ENCODE peak calls at places on chromosomes 16 and 17, in seven cellular contexts. E is IMR-90, R is heart right ventricle, N is kidney, C is H1, S is cardiac muscle cell, A is prostate gland. D is an unnamed sample.
A peak's percentile ranks its signal among the peaks of the same experiment; 100 is the strongest.

GRCh38 chr17:81517339-81518112 is 4.9 kb upstream of the ACTG1 start:
- DNase-seq in E (no peak), R (peak; percentile 14), N (peak; percentile 83), C (peak; percentile 56), S (peak; percentile 14), A (no peak), D (no peak)

GRCh38 chr16:2835638-2836493 is 5.8 kb downstream of the ZG16B start:
- DNase-seq in E (peak; percentile 98), R (no peak), N (peak; percentile 88), C (no peak), S (peak; percentile 15), A (peak; percentile 74), D (no peak)

GRCh38 chr16:84228321-84228838 is 11.4 kb downstream of the KCNG4 start:
- DNase-seq in E (peak; percentile 89), R (peak; percentile 80), N (peak; percentile 92), C (peak; percentile 66), S (no peak), A (no peak), D (no peak)

GRCh38 chr17:1986783-1987451 is 38.2 kb downstream of the RTN4RL1 start:
- DNase-seq in E (no peak), R (no peak), N (no peak), C (no peak), S (no peak), A (no peak), D (no peak)

GRCh38 chr17:34782271-34782670 is 179.0 kb downstream of the CCT6B start:
- DNase-seq in E (no peak), R (no peak), N (no peak), C (no peak), S (no peak), A (no peak), D (no peak)

GRCh38 chr17:75996665-75997590 is 3.7 kb upstream of the CDK3 start:
- DNase-seq in E (peak; percentile 58), R (no peak), N (peak; percentile 66), C (no peak), S (peak; percentile 32), A (no peak), D (no peak)

GRCh38 chr17:28057731-28058246 is 15.3 kb downstream of the NLK start:
- DNase-seq in E (peak; percentile 83), R (no peak), N (no peak), C (no peak), S (no peak), A (no peak), D (no peak)

GRCh38 chr16:82136956-82137818 is 32.8 kb downstream of the MPHOSPH6 start:
- DNase-seq in E (no peak), R (no peak), N (no peak), C (no peak), S (no peak), A (no peak), D (no peak)

DNA sequence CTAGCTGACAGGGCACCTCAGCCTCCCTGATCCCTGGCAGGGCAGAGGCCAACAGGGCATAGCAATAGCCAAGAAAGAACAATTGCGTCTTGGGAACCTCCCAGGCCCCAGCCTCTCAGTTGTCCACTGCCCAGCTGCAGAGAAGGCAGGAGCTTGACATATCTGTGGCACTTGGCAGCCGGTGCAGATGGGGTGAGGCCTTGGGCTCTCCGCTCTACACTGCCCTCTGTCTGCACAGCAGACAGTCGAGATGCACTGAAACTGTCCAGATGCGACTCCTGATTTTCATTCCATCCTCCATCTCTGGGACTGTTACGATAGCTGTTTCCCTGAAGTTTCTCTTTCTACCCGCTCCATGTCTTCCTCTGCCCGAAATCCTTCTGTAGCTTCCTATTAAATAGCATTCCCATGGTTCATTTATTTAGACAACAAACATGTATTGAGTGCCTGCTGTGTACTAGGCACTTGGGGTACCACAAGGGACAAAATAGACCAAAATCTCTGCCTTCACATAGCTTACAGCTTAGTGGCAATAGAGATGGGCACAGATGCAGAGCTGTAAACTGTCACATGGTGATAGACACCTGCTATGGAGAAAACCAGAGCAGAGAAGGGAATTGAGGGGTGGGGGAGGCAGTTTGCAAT is 3.3 kb downstream of the POLR3E start:
- DNase-seq in E (peak; percentile 62), R (peak; percentile 57), N (no peak), C (peak; percentile 67), S (peak; percentile 65), A (peak; percentile 46), D (no peak)
- H3K27ac ChIP-seq in E (no peak overlapping the region), R (no peak overlapping the region), N (no peak overlapping the region), C (no peak overlapping the region), S (no peak overlapping the region), A (no peak overlapping the region), D (no peak overlapping the region)

GRCh38 chr16:56822966-56823739 is 41.9 kb upstream of the SLC12A3 start:
- DNase-seq in E (no peak), R (no peak), N (no peak), C (no peak), S (no peak), A (no peak), D (no peak)
- H3K36me3 ChIP-seq in E (peaks cover 23% of the 10 kb centered on the region), R (no peaks in the 10 kb centered on the region), N (peaks cover 4% of the 10 kb centered on the region), C (peaks cover 21% of the 10 kb centered on the region), S (peaks cover 24% of the 10 kb centered on the region), A (no peaks in the 10 kb centered on the region), D (peaks cover 21% of the 10 kb centered on the region)

GRCh38 chr17:78466786-78467715 is 88.6 kb downstream of the PGS1 start:
- DNase-seq in E (no peak), R (no peak), N (no peak), C (no peak), S (no peak), A (no peak), D (no peak)
- H3K4me3 ChIP-seq in E (no peak overlapping the region), R (no peak overlapping the region), N (no peak overlapping the region), C (no peak overlapping the region), S (no peak overlapping the region), A (no peak overlapping the region), D (no peak overlapping the region)

DNA sequence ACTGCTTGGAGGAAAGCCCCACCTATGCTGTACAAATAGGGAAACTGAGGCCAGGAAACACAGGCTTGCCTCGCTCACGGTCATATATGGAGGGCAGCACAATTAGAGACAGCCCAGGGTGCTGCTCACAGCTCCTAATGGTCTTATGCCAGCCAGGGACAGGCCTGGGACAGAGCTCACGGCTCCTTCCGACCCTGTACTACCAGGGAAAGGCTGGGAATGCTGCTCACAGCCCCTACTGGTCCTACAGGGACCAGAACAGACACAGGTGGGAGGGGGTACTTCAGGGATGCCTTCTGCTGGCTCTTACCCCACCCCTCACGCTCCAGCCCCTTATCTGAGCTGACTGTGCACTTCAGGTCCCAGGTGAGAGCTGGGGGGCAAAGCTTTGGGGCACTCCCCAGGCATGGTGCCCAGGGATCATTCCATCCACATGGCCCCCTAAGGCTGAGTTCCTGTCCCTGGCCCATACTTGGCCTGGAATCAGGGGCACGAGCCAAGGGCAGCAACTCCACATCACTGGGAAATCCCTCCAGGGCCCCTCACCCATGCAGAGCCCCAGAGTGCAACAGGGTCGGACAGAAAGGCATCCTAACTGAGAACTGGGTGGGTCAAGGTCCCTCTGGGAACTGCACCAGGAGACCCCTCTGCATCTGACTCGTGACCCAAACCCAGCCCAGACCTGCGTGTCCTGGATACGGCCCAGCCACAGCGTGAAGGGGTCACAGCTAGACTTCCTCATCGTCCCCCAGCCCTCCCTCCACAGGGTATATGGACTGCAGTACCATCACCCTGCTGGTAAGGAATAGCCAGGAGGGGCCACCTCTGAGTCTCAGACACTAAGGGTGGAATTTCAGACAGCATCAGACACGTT is 5.9 kb downstream of the RHBDF1 start:
- DNase-seq in E (no peak), R (peak; percentile 17), N (peak; percentile 60), C (no peak), S (no peak), A (no peak), D (no peak)
- H3K27ac ChIP-seq in E (no peak overlapping the region), R (no peak overlapping the region), N (no peak overlapping the region), C (no peak overlapping the region), S (no peak overlapping the region), A (no peak overlapping the region), D (no peak overlapping the region)

DNA sequence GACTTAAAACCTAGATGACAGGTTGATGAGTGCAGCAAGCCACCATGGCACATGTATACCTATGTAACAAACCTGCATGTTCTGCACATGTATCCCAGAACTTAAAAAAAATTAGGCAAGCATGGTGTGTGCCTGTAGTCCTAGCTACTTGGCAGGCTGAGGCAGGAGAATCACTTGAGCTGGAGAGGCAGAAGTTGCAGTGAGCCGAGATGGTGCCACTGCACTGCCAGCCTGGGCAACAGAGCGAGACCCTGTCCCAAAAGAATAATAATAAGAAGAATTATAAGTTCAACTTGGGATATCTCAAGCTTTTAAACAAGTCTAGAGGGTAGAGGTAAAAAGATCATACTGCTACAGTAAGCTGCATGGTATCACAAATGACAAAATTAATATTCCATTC is 9.8 kb downstream of the CDC6 start:
- DNase-seq in E (no peak), R (no peak), N (no peak), C (no peak), S (no peak), A (no peak), D (no peak)
- H3K36me3 ChIP-seq in E (peaks cover 2% of the 10 kb centered on the region), R (no peaks in the 10 kb centered on the region), N (no peaks in the 10 kb centered on the region), C (peaks cover 88% of the 10 kb centered on the region), S (peaks cover 14% of the 10 kb centered on the region), A (no peaks in the 10 kb centered on the region), D (no peaks in the 10 kb centered on the region)

GRCh38 chr16:30740364-30741251 is 7.6 kb upstream of the PHKG2 start:
- DNase-seq in E (peak; percentile 55), R (peak; percentile 76), N (peak; percentile 96), C (no peak), S (no peak), A (peak; percentile 97), D (peak; percentile 16)
- H3K4me3 ChIP-seq in E (no peak overlapping the region), R (no peak overlapping the region), N (peak overlapping the region; percentile 2), C (no peak overlapping the region), S (no peak overlapping the region), A (no peak overlapping the region), D (no peak overlapping the region)

DNA sequence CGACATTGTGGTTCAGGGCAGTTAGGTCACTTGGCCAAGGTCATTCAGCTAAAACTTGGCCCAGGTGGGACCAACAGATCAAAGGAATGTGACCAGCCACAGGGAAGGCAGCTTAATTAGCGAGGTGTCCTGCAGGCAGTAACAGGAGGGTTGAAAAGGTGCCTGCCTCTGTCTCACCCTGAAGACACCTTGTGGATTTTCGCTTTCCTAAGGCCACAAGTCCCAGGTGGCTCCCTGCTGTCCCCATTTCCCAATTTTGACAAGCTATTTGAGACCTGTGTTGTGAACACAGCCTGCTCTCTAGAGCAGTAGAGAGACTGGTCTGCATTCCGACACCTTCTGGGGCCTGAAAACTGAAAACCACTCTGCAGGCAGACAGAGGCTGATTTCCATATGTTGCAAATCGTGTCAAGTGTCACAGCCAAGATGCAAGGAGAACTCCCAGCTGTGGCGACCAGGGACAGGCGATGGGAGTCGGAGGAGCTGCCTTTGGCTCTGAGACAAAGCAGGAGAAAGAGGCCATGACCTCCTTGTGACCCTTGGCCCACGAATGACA is 593.1 kb upstream of the CDH5 start:
- DNase-seq in E (no peak), R (no peak), N (no peak), C (peak; percentile 52), S (peak; percentile 55), A (no peak), D (no peak)
- H3K27ac ChIP-seq in E (no peak overlapping the region), R (no peak overlapping the region), N (no peak overlapping the region), C (peak overlapping the region; percentile 39), S (peak overlapping the region; percentile 77), A (no peak overlapping the region), D (no peak overlapping the region)

GRCh38 chr17:78997231-78997741 is 12.3 kb downstream of the CANT1 start:
- DNase-seq in E (no peak), R (no peak), N (peak; percentile 69), C (no peak), S (no peak), A (no peak), D (no peak)
- H3K36me3 ChIP-seq in E (peaks cover 60% of the 10 kb centered on the region), R (peaks cover 4% of the 10 kb centered on the region), N (peaks cover 6% of the 10 kb centered on the region), C (no peaks in the 10 kb centered on the region), S (peaks cover 14% of the 10 kb centered on the region), A (no peaks in the 10 kb centered on the region), D (peaks cover 21% of the 10 kb centered on the region)

D was measured in CD8-positive, alpha-beta memory T cell.